ENCODE peak calls at places on chromosome 19, in eight cellular contexts. One of them, this sample, is unnamed.

GRCh38 chr19:4369109-4369887 is 25.9 kb downstream of the MPND start:
- DNase-seq in NCI-H2171: no peak
- DNase-seq in T-helper 1 cell: peak
- DNase-seq in left kidney: peak
- DNase-seq in memory B cell: peak
- DNase-seq in NCI-H460: no peak
- DNase-seq in effector memory CD4-positive, alpha-beta T cell: peak
- DNase-seq in heart right ventricle: peak
- DNase-seq in this sample: peak

GRCh38 chr19:1469200-1469935 is 9.6 kb downstream of the C19orf25 start:
- DNase-seq in heart right ventricle: no peak
- DNase-seq in T-helper 1 cell: no peak
- DNase-seq in memory B cell: no peak
- DNase-seq in NCI-H2171: no peak
- DNase-seq in left kidney: peak
- DNase-seq in NCI-H460: no peak
- DNase-seq in effector memory CD4-positive, alpha-beta T cell: no peak
- DNase-seq in this sample: no peak

GRCh38 chr19:325937-326565 is 18.5 kb downstream of the MIER2 start:
- DNase-seq in T-helper 1 cell: no peak
- DNase-seq in heart right ventricle: no peak
- DNase-seq in effector memory CD4-positive, alpha-beta T cell: no peak
- DNase-seq in left kidney: no peak
- DNase-seq in NCI-H460: no peak
- DNase-seq in NCI-H2171: no peak
- DNase-seq in memory B cell: no peak
- DNase-seq in this sample: no peak

GRCh38 chr19:55554302-55554701 is 9.0 kb upstream of the SBK3 start:
- DNase-seq in heart right ventricle: no peak
- DNase-seq in T-helper 1 cell: no peak
- DNase-seq in NCI-H2171: no peak
- DNase-seq in effector memory CD4-positive, alpha-beta T cell: no peak
- DNase-seq in memory B cell: no peak
- DNase-seq in NCI-H460: no peak
- DNase-seq in left kidney: no peak
- DNase-seq in this sample: no peak

GRCh38 chr19:47613165-47614146 is 4.5 kb downstream of the BICRA start:
- DNase-seq in memory B cell: no peak
- DNase-seq in NCI-H460: no peak
- DNase-seq in NCI-H2171: peak
- DNase-seq in heart right ventricle: no peak
- DNase-seq in left kidney: peak
- DNase-seq in effector memory CD4-positive, alpha-beta T cell: no peak
- DNase-seq in T-helper 1 cell: no peak
- DNase-seq in this sample: no peak

GRCh38 chr19:20503536-20503935 is 62.0 kb downstream of the ZNF737 start:
- DNase-seq in effector memory CD4-positive, alpha-beta T cell: no peak
- DNase-seq in heart right ventricle: peak
- DNase-seq in memory B cell: no peak
- DNase-seq in NCI-H2171: no peak
- DNase-seq in NCI-H460: no peak
- DNase-seq in left kidney: no peak
- DNase-seq in T-helper 1 cell: no peak
- DNase-seq in this sample: no peak

GRCh38 chr19:807627-808175 is 10.4 kb downstream of the PTBP1 start:
- DNase-seq in memory B cell: no peak
- DNase-seq in T-helper 1 cell: no peak
- DNase-seq in NCI-H460: no peak
- DNase-seq in heart right ventricle: no peak
- DNase-seq in effector memory CD4-positive, alpha-beta T cell: no peak
- DNase-seq in NCI-H2171: no peak
- DNase-seq in left kidney: no peak
- DNase-seq in this sample: no peak

GRCh38 chr19:35545001-35545854 is at the start of gene TMEM147:
- DNase-seq in heart right ventricle: peak
- DNase-seq in left kidney: peak
- DNase-seq in effector memory CD4-positive, alpha-beta T cell: peak
- DNase-seq in NCI-H460: peak
- DNase-seq in T-helper 1 cell: peak
- DNase-seq in memory B cell: peak
- DNase-seq in NCI-H2171: peak
- DNase-seq in this sample: peak

GRCh38 chr19:40302224-40303011 is 17.3 kb upstream of the AKT2 start:
- DNase-seq in heart right ventricle: no peak
- DNase-seq in NCI-H460: no peak
- DNase-seq in left kidney: no peak
- DNase-seq in T-helper 1 cell: no peak
- DNase-seq in memory B cell: no peak
- DNase-seq in NCI-H2171: no peak
- DNase-seq in effector memory CD4-positive, alpha-beta T cell: no peak
- DNase-seq in this sample: no peak

GRCh38 chr19:42281175-42282035 is 12.4 kb downstream of the CIC start:
- DNase-seq in NCI-H460: no peak
- DNase-seq in NCI-H2171: peak
- DNase-seq in left kidney: peak
- DNase-seq in memory B cell: no peak
- DNase-seq in T-helper 1 cell: peak
- DNase-seq in effector memory CD4-positive, alpha-beta T cell: no peak
- DNase-seq in heart right ventricle: peak
- DNase-seq in this sample: no peak

GRCh38 chr19:32471095-32471494 is 65.5 kb downstream of the DPY19L3 start:
- DNase-seq in NCI-H2171: no peak
- DNase-seq in memory B cell: no peak
- DNase-seq in heart right ventricle: peak
- DNase-seq in T-helper 1 cell: no peak
- DNase-seq in effector memory CD4-positive, alpha-beta T cell: no peak
- DNase-seq in NCI-H460: no peak
- DNase-seq in left kidney: no peak
- DNase-seq in this sample: no peak

GRCh38 chr19:49057636-49058234 is at the start of gene CGB7:
- DNase-seq in effector memory CD4-positive, alpha-beta T cell: peak
- DNase-seq in heart right ventricle: peak
- DNase-seq in memory B cell: no peak
- DNase-seq in NCI-H460: peak
- DNase-seq in left kidney: peak
- DNase-seq in NCI-H2171: no peak
- DNase-seq in T-helper 1 cell: peak
- DNase-seq in this sample: peak

GRCh38 chr19:10603084-10603872 is 16.2 kb upstream of the AP1M2 start:
- DNase-seq in T-helper 1 cell: peak
- DNase-seq in NCI-H2171: no peak
- DNase-seq in heart right ventricle: peak
- DNase-seq in left kidney: peak
- DNase-seq in memory B cell: peak
- DNase-seq in effector memory CD4-positive, alpha-beta T cell: peak
- DNase-seq in NCI-H460: no peak
- DNase-seq in this sample: peak

GRCh38 chr19:38707512-38708114 is 36.7 kb downstream of the CAPN12 start:
- DNase-seq in NCI-H460: no peak
- DNase-seq in left kidney: no peak
- DNase-seq in memory B cell: no peak
- DNase-seq in T-helper 1 cell: no peak
- DNase-seq in heart right ventricle: peak
- DNase-seq in NCI-H2171: no peak
- DNase-seq in effector memory CD4-positive, alpha-beta T cell: no peak
- DNase-seq in this sample: no peak

GRCh38 chr19:13238891-13239534 is 88.8 kb downstream of the IER2 start:
- DNase-seq in NCI-H2171: no peak
- DNase-seq in heart right ventricle: no peak
- DNase-seq in memory B cell: no peak
- DNase-seq in left kidney: no peak
- DNase-seq in T-helper 1 cell: no peak
- DNase-seq in NCI-H460: no peak
- DNase-seq in effector memory CD4-positive, alpha-beta T cell: no peak
- DNase-seq in this sample: no peak

GRCh38 chr19:2503521-2504109 is 27.7 kb downstream of the GADD45B start:
- DNase-seq in memory B cell: no peak
- DNase-seq in left kidney: peak
- DNase-seq in T-helper 1 cell: peak
- DNase-seq in NCI-H460: no peak
- DNase-seq in heart right ventricle: no peak
- DNase-seq in effector memory CD4-positive, alpha-beta T cell: peak
- DNase-seq in NCI-H2171: no peak
- DNase-seq in this sample: peak

GRCh38 chr19:46033401-46033800 is 7.4 kb downstream of the IGFL4 start:
- DNase-seq in effector memory CD4-positive, alpha-beta T cell: no peak
- DNase-seq in left kidney: no peak
- DNase-seq in NCI-H460: no peak
- DNase-seq in heart right ventricle: no peak
- DNase-seq in T-helper 1 cell: no peak
- DNase-seq in memory B cell: no peak
- DNase-seq in NCI-H2171: no peak
- DNase-seq in this sample: no peak

GRCh38 chr19:15231256-15231655 is 992 bp downstream of the EPHX3 start:
- DNase-seq in heart right ventricle: no peak
- DNase-seq in left kidney: no peak
- DNase-seq in NCI-H2171: no peak
- DNase-seq in effector memory CD4-positive, alpha-beta T cell: no peak
- DNase-seq in memory B cell: no peak
- DNase-seq in NCI-H460: no peak
- DNase-seq in T-helper 1 cell: no peak
- DNase-seq in this sample: no peak

GRCh38 chr19:14361824-14362223 is 19.4 kb upstream of the ADGRE5 start:
- DNase-seq in effector memory CD4-positive, alpha-beta T cell: no peak
- DNase-seq in heart right ventricle: no peak
- DNase-seq in T-helper 1 cell: peak
- DNase-seq in left kidney: peak
- DNase-seq in NCI-H460: no peak
- DNase-seq in memory B cell: peak
- DNase-seq in NCI-H2171: no peak
- DNase-seq in this sample: no peak

GRCh38 chr19:2668188-2668763 is 34.2 kb downstream of the GNG7 start:
- DNase-seq in NCI-H460: no peak
- DNase-seq in left kidney: no peak
- DNase-seq in T-helper 1 cell: no peak
- DNase-seq in effector memory CD4-positive, alpha-beta T cell: no peak
- DNase-seq in memory B cell: peak
- DNase-seq in NCI-H2171: no peak
- DNase-seq in heart right ventricle: no peak
- DNase-seq in this sample: no peak

GRCh38 chr19:36151144-36152051 is 849 bp downstream of the COX7A1 start:
- DNase-seq in T-helper 1 cell: no peak
- DNase-seq in NCI-H2171: no peak
- DNase-seq in NCI-H460: no peak
- DNase-seq in effector memory CD4-positive, alpha-beta T cell: no peak
- DNase-seq in heart right ventricle: peak
- DNase-seq in memory B cell: no peak
- DNase-seq in left kidney: peak
- DNase-seq in this sample: no peak

GRCh38 chr19:14555918-14556661 is 15.8 kb downstream of the NDUFB7 start:
- DNase-seq in left kidney: no peak
- DNase-seq in heart right ventricle: no peak
- DNase-seq in effector memory CD4-positive, alpha-beta T cell: no peak
- DNase-seq in NCI-H460: no peak
- DNase-seq in memory B cell: no peak
- DNase-seq in T-helper 1 cell: no peak
- DNase-seq in NCI-H2171: no peak
- DNase-seq in this sample: no peak

GRCh38 chr19:51138549-51138979 is 3.5 kb upstream of the SIGLEC7 start:
- DNase-seq in NCI-H460: no peak
- DNase-seq in T-helper 1 cell: no peak
- DNase-seq in effector memory CD4-positive, alpha-beta T cell: no peak
- DNase-seq in left kidney: no peak
- DNase-seq in heart right ventricle: peak
- DNase-seq in memory B cell: no peak
- DNase-seq in NCI-H2171: no peak
- DNase-seq in this sample: no peak

GRCh38 chr19:49425922-49426592 is 869 bp downstream of the GFY start:
- DNase-seq in effector memory CD4-positive, alpha-beta T cell: no peak
- DNase-seq in left kidney: peak
- DNase-seq in T-helper 1 cell: no peak
- DNase-seq in memory B cell: no peak
- DNase-seq in heart right ventricle: no peak
- DNase-seq in NCI-H2171: peak
- DNase-seq in NCI-H460: no peak
- DNase-seq in this sample: no peak

This sample was measured in stimulated activated CD4-positive, alpha-beta T cell treated with anti-CD3 and anti-CD28 coated beads, Interleukin-4, amount 100 ng/mL, for 48 hours.